ENCODE peak calls at places on chromosomes 4 and X, in six cellular contexts. J is putamen; L is activated T-cell treated with anti-CD3 and anti-CD28 coated beads, Interleukin-2, amount 50 U/mL, for 72 hours; G is astrocyte of the spinal cord; S is tibial nerve; E is activated CD4-positive, CD25-positive, alpha-beta regulatory T cell treated with anti-CD3 and anti-CD28 coated beads, Interleukin-2, amount 50 U/mL, for 72 hours. D is an unnamed sample.

GRCh38 chrX:139077303-139078131 is 366.0 kb upstream of the FGF13 start:
- DNase-seq in J (no peak), L (no peak), G (peak), S (no peak), E (no peak), D (no peak)

GRCh38 chr4:105196523-105197145 is 50.0 kb downstream of the TET2 start:
- DNase-seq in J (no peak), L (no peak), G (peak), S (no peak), E (no peak), D (no peak)

GRCh38 chr4:2095236-2096072 is 36.3 kb downstream of the NAT8L start:
- DNase-seq in J (no peak), L (no peak), G (peak), S (no peak), E (no peak), D (peak)

GRCh38 chr4:20046931-20047677 is 204.6 kb upstream of the SLIT2 start:
- DNase-seq in J (no peak), L (no peak), G (peak), S (no peak), E (no peak), D (no peak)

GRCh38 chr4:53967971-53968370 is 96.4 kb downstream of the CHIC2 start:
- DNase-seq in J (no peak), L (no peak), G (no peak), S (no peak), E (no peak), D (no peak)

GRCh38 chr4:150342945-150343344 is 239.0 kb upstream of the MAB21L2 start:
- DNase-seq in J (no peak), L (no peak), G (no peak), S (no peak), E (no peak), D (no peak)

GRCh38 chr4:148056879-148057278 is 325.0 kb downstream of the ARHGAP10 start:
- DNase-seq in J (no peak), L (peak), G (peak), S (no peak), E (peak), D (no peak)

GRCh38 chr4:99998062-99998880 is 48.2 kb upstream of the H2AZ1 start:
- DNase-seq in J (peak), L (no peak), G (peak), S (no peak), E (no peak), D (no peak)

GRCh38 chrX:41085883-41086626 is 810 bp downstream of the USP9X start:
- DNase-seq in J (peak), L (peak), G (peak), S (peak), E (peak), D (peak)

GRCh38 chr4:166687828-166688227 is 546.5 kb downstream of the SPOCK3 start:
- DNase-seq in J (no peak), L (no peak), G (no peak), S (no peak), E (no peak), D (no peak)

GRCh38 chr4:53840643-53841042 is 223.8 kb downstream of the CHIC2 start:
- DNase-seq in J (no peak), L (no peak), G (no peak), S (no peak), E (no peak), D (no peak)

GRCh38 chrX:413322-414201 is 26.9 kb upstream of the PPP2R3B start:
- DNase-seq in J (no peak), L (no peak), G (peak), S (no peak), E (no peak), D (peak)

GRCh38 chr4:27248829-27249228 is 388.2 kb downstream of the STIM2 start:
- DNase-seq in J (no peak), L (no peak), G (peak), S (no peak), E (no peak), D (no peak)

GRCh38 chrX:100083146-100083715 is 326.8 kb downstream of the PCDH19 start:
- DNase-seq in J (no peak), L (no peak), G (no peak), S (no peak), E (no peak), D (no peak)

GRCh38 chrX:20595928-20596550 is 329.3 kb upstream of the RPS6KA3 start:
- DNase-seq in J (peak), L (peak), G (no peak), S (no peak), E (no peak), D (no peak)

GRCh38 chr4:30535255-30535654 is 184.9 kb upstream of the PCDH7 start:
- DNase-seq in J (no peak), L (no peak), G (no peak), S (no peak), E (no peak), D (no peak)

GRCh38 chr4:23972805-23973204 is 83.0 kb upstream of the PPARGC1A start:
- DNase-seq in J (no peak), L (no peak), G (no peak), S (no peak), E (no peak), D (no peak)

GRCh38 chr4:177451108-177451500 is 8.9 kb upstream of the AGA start:
- DNase-seq in J (no peak), L (no peak), G (no peak), S (no peak), E (no peak), D (no peak)

GRCh38 chrX:77528034-77528433 is 80.8 kb downstream of the FGF16 start:
- DNase-seq in J (no peak), L (no peak), G (no peak), S (no peak), E (no peak), D (no peak)

GRCh38 chr4:189305500-189305899 is 635.2 kb upstream of the FRG1 start:
- DNase-seq in J (no peak), L (no peak), G (no peak), S (no peak), E (no peak), D (no peak)

GRCh38 chr4:36285784-36286480 is 4.5 kb downstream of the DTHD1 start:
- DNase-seq in J (no peak), L (peak), G (no peak), S (no peak), E (no peak), D (no peak)

GRCh38 chr4:92387459-92388069 is 83.8 kb downstream of the GRID2 start:
- DNase-seq in J (peak), L (no peak), G (peak), S (no peak), E (no peak), D (no peak)

GRCh38 chr4:54781771-54782170 is 124.0 kb downstream of the KIT start:
- DNase-seq in J (peak), L (no peak), G (peak), S (no peak), E (no peak), D (no peak)

GRCh38 chrX:48101443-48101842 is 29.0 kb upstream of the SPACA5B start:
- DNase-seq in J (no peak), L (no peak), G (no peak), S (no peak), E (no peak), D (no peak)

GRCh38 chr4:169658970-169659735 is 38.8 kb downstream of the CLCN3 start:
- DNase-seq in J (peak), L (no peak), G (no peak), S (no peak), E (no peak), D (no peak)

GRCh38 chr4:2299794-2300193 is 37.9 kb upstream of the MXD4 start:
- DNase-seq in J (no peak), L (no peak), G (no peak), S (no peak), E (no peak), D (no peak)

GRCh38 chr4:71006203-71006907 is 12.9 kb downstream of the DCK start:
- DNase-seq in J (no peak), L (no peak), G (no peak), S (no peak), E (no peak), D (no peak)

GRCh38 chr4:74157116-74157742 is 689 bp upstream of the MTHFD2L start:
- DNase-seq in J (no peak), L (no peak), G (peak), S (no peak), E (no peak), D (no peak)

GRCh38 chr4:77050962-77051361 is 24.8 kb downstream of the CCNI start:
- DNase-seq in J (no peak), L (no peak), G (no peak), S (no peak), E (no peak), D (no peak)

D was measured in 8988T.